ENCODE peak calls at places on chromosomes 13 and 19, in eight cellular contexts. X, C, T, L, Q, V, N and Z are unnamed samples.

GRCh38 chr19:39969266-39969665 is 1.7 kb upstream of the PSMC4 start:
- DNase-seq in X (no peak), C (no peak), N (no peak), T (peak; percentile 35), Q (no peak), V (no peak), L (no peak), Z (no peak)

GRCh38 chr13:23619073-23619855 is 49.1 kb downstream of the TNFRSF19 start:
- DNase-seq in L (no peak), X (no peak), V (no peak), N (no peak), C (no peak), T (no peak), Q (no peak), Z (no peak)

GRCh38 chr19:953501-954271 is 27.9 kb downstream of the ARID3A start:
- DNase-seq in X (no peak), N (no peak), L (no peak), T (no peak), C (peak; percentile 49), Q (no peak), V (no peak), Z (no peak)

GRCh38 chr13:112719016-112719415 is 29.2 kb downstream of the ATP11A start:
- DNase-seq in T (peak; percentile 61), Q (no peak), C (no peak), X (no peak), V (no peak), L (no peak), N (peak; percentile 78), Z (no peak)

GRCh38 chr13:101552797-101553196 is 100.3 kb downstream of the ITGBL1 start:
- DNase-seq in X (no peak), V (no peak), N (no peak), C (no peak), T (peak; percentile 55), L (no peak), Q (no peak), Z (no peak)

GRCh38 chr13:105135852-105136251 is 1399.6 kb downstream of the EFNB2 start:
- DNase-seq in T (no peak), X (no peak), L (no peak), C (no peak), Q (no peak), V (no peak), N (no peak), Z (no peak)

GRCh38 chr13:80196756-80197155 is 144.2 kb downstream of the SPRY2 start:
- DNase-seq in C (no peak), T (peak; percentile 13), L (no peak), V (no peak), Q (no peak), X (no peak), N (no peak), Z (no peak)

GRCh38 chr19:19591133-19591825 is 27.2 kb downstream of the PBX4 start:
- DNase-seq in X (peak; percentile 57), Q (peak; percentile 79), N (no peak), T (peak; percentile 99), C (peak; percentile 50), L (peak; percentile 73), V (no peak), Z (peak; percentile 67)

GRCh38 chr19:51739466-51740213 is 12.0 kb downstream of the FPR1 start:
- DNase-seq in V (no peak), N (no peak), X (no peak), Q (no peak), C (no peak), L (no peak), T (no peak), Z (no peak)

GRCh38 chr13:20703785-20704458 is 423 bp downstream of the IL17D start:
- DNase-seq in N (peak; percentile 55), C (peak; percentile 83), X (peak; percentile 98), V (peak; percentile 67), Q (peak; percentile 97), L (peak; percentile 78), T (peak; percentile 82), Z (peak; percentile 61)